ENCODE peak calls at places on chromosomes 1 and 21, in five cellular contexts. J, S, H, I and T are unnamed samples.

GRCh38 chr21:43281661-43282357 is 113.0 kb downstream of the CRYAA start:
- DNase-seq in S (no peak), H (no peak), I (no peak), J (no peak), T (no peak)

GRCh38 chr1:8384088-8384487 is 66.2 kb downstream of the SLC45A1 start:
- DNase-seq in H (no peak), J (no peak), I (peak; percentile 84), S (no peak), T (no peak)

GRCh38 chr1:27884182-27884954 is 12.0 kb downstream of the THEMIS2 start:
- DNase-seq in I (peak; percentile 15), H (no peak), S (no peak), J (no peak), T (no peak)

GRCh38 chr1:160117709-160118183 is 2.2 kb downstream of the ATP1A2 start:
- DNase-seq in J (no peak), I (no peak), H (no peak), S (no peak), T (no peak)

GRCh38 chr1:53572061-53572801 is 113.0 kb downstream of the DMRTB1 start:
- DNase-seq in H (no peak), S (no peak), J (no peak), I (peak; percentile 61), T (no peak)

GRCh38 chr1:223620297-223620900 is 45.1 kb downstream of the CAPN8 start:
- DNase-seq in H (no peak), I (no peak), J (no peak), S (no peak), T (no peak)

GRCh38 chr21:33071878-33072306 is 2.0 kb downstream of the OLIG1 start:
- DNase-seq in H (peak; percentile 18), S (no peak), J (no peak), I (no peak), T (no peak)

GRCh38 chr21:18646114-18646513 is 242.5 kb upstream of the TMPRSS15 start:
- DNase-seq in H (no peak), J (no peak), S (no peak), I (no peak), T (no peak)

GRCh38 chr1:99544328-99544727 is 101.6 kb upstream of the PALMD start:
- DNase-seq in S (no peak), I (peak; percentile 79), J (no peak), H (no peak), T (no peak)

GRCh38 chr1:38558476-38559179 is 300.9 kb downstream of the RRAGC start:
- DNase-seq in S (peak; percentile 22), H (no peak), J (no peak), I (no peak), T (no peak)

GRCh38 chr1:20654104-20654690 is 7.0 kb downstream of the DDOST start:
- DNase-seq in H (no peak), S (no peak), J (no peak), I (no peak), T (no peak)

GRCh38 chr1:192104852-192105251 is 53.4 kb upstream of the RGS18 start:
- DNase-seq in I (peak; percentile 42), S (no peak), H (no peak), J (no peak), T (no peak)

GRCh38 chr1:162847839-162848453 is 13.0 kb downstream of the CCDC190 start:
- DNase-seq in H (peak; percentile 70), J (peak; percentile 66), I (peak; percentile 43), S (peak; percentile 75), T (peak; percentile 69)

GRCh38 chr1:147613506-147613905 is 56.8 kb downstream of the ACP6 start:
- DNase-seq in H (no peak), I (no peak), S (no peak), J (no peak), T (no peak)

GRCh38 chr1:171664976-171665375 is 12.5 kb upstream of the MYOC start:
- DNase-seq in S (no peak), I (no peak), H (no peak), J (no peak), T (no peak)

GRCh38 chr1:89721351-89721750 is 88.4 kb downstream of the LRRC8C start:
- DNase-seq in S (peak; percentile 27), J (no peak), H (no peak), I (peak; percentile 76), T (no peak)

GRCh38 chr1:77424236-77424635 is 142.4 kb downstream of the AK5 start:
- DNase-seq in J (no peak), H (no peak), S (no peak), I (peak; percentile 20), T (no peak)

GRCh38 chr21:32237021-32237420 is 41.8 kb downstream of the MIS18A start:
- DNase-seq in I (peak; percentile 4), H (no peak), S (no peak), J (no peak), T (no peak)

GRCh38 chr1:151952811-151953210 is 40.8 kb downstream of the S100A10 start:
- DNase-seq in S (no peak), I (no peak), J (no peak), H (no peak), T (no peak)

GRCh38 chr21:15631342-15631741 is 98.4 kb upstream of the USP25 start:
- DNase-seq in J (no peak), H (no peak), S (no peak), I (no peak), T (no peak)

GRCh38 chr1:36453600-36454388 is 3.5 kb upstream of the OSCP1 start:
- DNase-seq in H (no peak), I (no peak), S (no peak), J (no peak), T (no peak)

GRCh38 chr1:165703648-165704047 is 5.3 kb upstream of the ALDH9A1 start:
- DNase-seq in I (peak; percentile 40), J (no peak), H (no peak), S (no peak), T (no peak)

GRCh38 chr1:110737206-110737605 is 62.5 kb upstream of the KCNA3 start:
- DNase-seq in S (no peak), J (no peak), H (no peak), I (no peak), T (no peak)

GRCh38 chr21:26077523-26077922 is 93.0 kb downstream of the APP start:
- DNase-seq in S (no peak), J (no peak), I (no peak), H (no peak), T (no peak)

GRCh38 chr1:30788580-30789387 is 31.2 kb upstream of the LAPTM5 start:
- DNase-seq in S (no peak), J (no peak), H (no peak), I (peak; percentile 27), T (no peak)

GRCh38 chr1:152907686-152908601 is at the start of gene IVL:
- DNase-seq in J (no peak), S (no peak), I (peak; percentile 75), H (no peak), T (peak; percentile 49)

GRCh38 chr1:6962390-6962955 is 177.2 kb downstream of the CAMTA1 start:
- DNase-seq in J (peak; percentile 29), H (peak; percentile 53), S (peak; percentile 58), I (peak; percentile 68), T (no peak)

GRCh38 chr1:168342572-168343280 is 62.0 kb downstream of the TBX19 start:
- DNase-seq in H (peak; percentile 74), S (peak; percentile 88), J (peak; percentile 70), I (peak; percentile 71), T (peak; percentile 90)

GRCh38 chr21:44065428-44065827 is 41.8 kb upstream of the PWP2 start:
- DNase-seq in H (no peak), I (peak; percentile 25), J (peak; percentile 42), S (peak; percentile 94), T (no peak)

GRCh38 chr1:47592296-47592975 is 154.6 kb downstream of the FOXD2 start:
- DNase-seq in S (no peak), I (no peak), H (no peak), J (no peak), T (no peak)

GRCh38 chr1:76260279-76260678 is 185.7 kb downstream of the ST6GALNAC3 start:
- DNase-seq in I (no peak), S (no peak), J (no peak), H (no peak), T (no peak)

GRCh38 chr1:66274634-66275033 is 259.3 kb upstream of the SGIP1 start:
- DNase-seq in H (no peak), S (no peak), J (no peak), I (peak; percentile 61), T (no peak)